ENCODE peak calls at places on chromosomes 5 and 9, in six cellular contexts. S is nucleus accumbens; X is GDM1; T is activated naive CD4-positive, alpha-beta T cell treated with Interleukin-2 at 50 U/mL for 16 hours; L is NAMALWA; F is stimulated activated naive CD4-positive, alpha-beta T cell. W is an unnamed sample.

GRCh38 chr5:35443803-35444595 is 173.7 kb upstream of the SPEF2 start:
- DNase-seq in S (no peak), X (no peak), T (no peak), L (peak), F (no peak), W (no peak)

GRCh38 chr9:121599186-121599871 is 52.1 kb upstream of the DAB2IP start:
- DNase-seq in S (no peak), X (no peak), T (no peak), L (no peak), F (no peak), W (no peak)

GRCh38 chr5:180839935-180840334 is 21.1 kb downstream of the ZFP62 start:
- DNase-seq in S (no peak), X (no peak), T (no peak), L (no peak), F (no peak), W (no peak)

GRCh38 chr5:109589983-109590382 is 99.7 kb upstream of the MAN2A1 start:
- DNase-seq in S (no peak), X (peak), T (no peak), L (peak), F (peak), W (no peak)

GRCh38 chr5:126020770-126021169 is 402.4 kb upstream of the GRAMD2B start:
- DNase-seq in S (no peak), X (no peak), T (no peak), L (no peak), F (no peak), W (no peak)

GRCh38 chr5:139710370-139711066 is 62.4 kb downstream of the CXXC5 start:
- DNase-seq in S (no peak), X (no peak), T (peak), L (peak), F (peak), W (no peak)

GRCh38 chr5:159905496-159905895 is 10.8 kb upstream of the ADRA1B start:
- DNase-seq in S (no peak), X (no peak), T (no peak), L (no peak), F (no peak), W (no peak)

GRCh38 chr9:14141736-14142135 is 172.2 kb downstream of the NFIB start:
- DNase-seq in S (no peak), X (no peak), T (no peak), L (no peak), F (no peak), W (no peak)

GRCh38 chr5:173395257-173395932 is 67.2 kb upstream of the STC2 start:
- DNase-seq in S (no peak), X (no peak), T (no peak), L (no peak), F (no peak), W (no peak)

GRCh38 chr9:4661165-4662095 is 664 bp upstream of the PLPP6 start:
- DNase-seq in S (no peak), X (no peak), T (no peak), L (no peak), F (peak), W (no peak)

GRCh38 chr9:2502760-2503159 is 118.8 kb upstream of the VLDLR start:
- DNase-seq in S (no peak), X (no peak), T (no peak), L (no peak), F (no peak), W (no peak)

GRCh38 chr9:124660341-124660801 is 110.7 kb downstream of the NR6A1 start:
- DNase-seq in S (no peak), X (peak), T (no peak), L (peak), F (no peak), W (peak)

GRCh38 chr9:123927625-123928308 is 2.2 kb downstream of the DENND1A start:
- DNase-seq in S (no peak), X (no peak), T (no peak), L (peak), F (no peak), W (peak)

GRCh38 chr5:173123416-173123815 is 20.9 kb upstream of the BNIP1 start:
- DNase-seq in S (no peak), X (no peak), T (no peak), L (no peak), F (no peak), W (no peak)

GRCh38 chr5:76849767-76850291 is at the start of gene S100Z:
- DNase-seq in S (no peak), X (peak), T (peak), L (no peak), F (peak), W (peak)

GRCh38 chr9:20558609-20559016 is 63.7 kb downstream of the MLLT3 start:
- DNase-seq in S (no peak), X (no peak), T (peak), L (no peak), F (no peak), W (no peak)

GRCh38 chr5:56301041-56301440 is 67.9 kb upstream of the ANKRD55 start:
- DNase-seq in S (no peak), X (no peak), T (no peak), L (no peak), F (no peak), W (no peak)

GRCh38 chr9:124718928-124719327 is 52.2 kb downstream of the NR6A1 start:
- DNase-seq in S (no peak), X (no peak), T (no peak), L (no peak), F (no peak), W (no peak)

GRCh38 chr5:143473481-143473880 is 70.0 kb upstream of the NR3C1 start:
- DNase-seq in S (no peak), X (no peak), T (no peak), L (no peak), F (no peak), W (no peak)

GRCh38 chr9:20512106-20512505 is 110.2 kb downstream of the MLLT3 start:
- DNase-seq in S (no peak), X (no peak), T (no peak), L (no peak), F (no peak), W (no peak)

GRCh38 chr9:108580021-108580439 is 275.8 kb downstream of the ACTL7B start:
- DNase-seq in S (no peak), X (no peak), T (no peak), L (no peak), F (no peak), W (peak)

GRCh38 chr5:149811453-149811852 is 81.3 kb downstream of the PPARGC1B start:
- DNase-seq in S (no peak), X (no peak), T (no peak), L (no peak), F (no peak), W (no peak)